ENCODE peak calls at places on chromosomes 11 and 22, in five cellular contexts. O, I, K, H and X are unnamed samples.

GRCh38 chr11:44566952-44567875 is 1.8 kb downstream of the CD82 start:
- DNase-seq in O (no peak), I (no peak), K (no peak), H (no peak), X (peak; percentile 63)

GRCh38 chr11:65576232-65576866 is 496 bp downstream of the EHBP1L1 start:
- DNase-seq in O (no peak), I (no peak), K (no peak), H (no peak), X (no peak)

GRCh38 chr11:94501522-94501921 is 7.7 kb downstream of the ANKRD49 start:
- DNase-seq in O (no peak), I (no peak), K (no peak), H (no peak), X (no peak)

GRCh38 chr11:29962243-29962642 is 54.6 kb downstream of the KCNA4 start:
- DNase-seq in O (no peak), I (no peak), K (no peak), H (no peak), X (no peak)

GRCh38 chr22:24553597-24554315 is 1.2 kb downstream of the GUCD1 start:
- DNase-seq in O (peak; percentile 33), I (peak; percentile 25), K (no peak), H (peak; percentile 7), X (peak; percentile 19)

GRCh38 chr11:117187428-117187798 is 8.9 kb downstream of the SIDT2 start:
- DNase-seq in O (no peak), I (no peak), K (peak; percentile 83), H (no peak), X (no peak)

GRCh38 chr11:45082744-45083543 is 63.5 kb upstream of the PRDM11 start:
- DNase-seq in O (peak; percentile 58), I (peak; percentile 40), K (no peak), H (no peak), X (no peak)

GRCh38 chr11:129643031-129643721 is 172.5 kb upstream of the TMEM45B start:
- DNase-seq in O (no peak), I (no peak), K (no peak), H (peak; percentile 34), X (no peak)

GRCh38 chr11:111393096-111393495 is 14.0 kb upstream of the POU2AF1 start:
- DNase-seq in O (no peak), I (no peak), K (no peak), H (no peak), X (no peak)

GRCh38 chr11:2423157-2424025 is 20.9 kb downstream of the TRPM5 start:
- DNase-seq in O (no peak), I (no peak), K (no peak), H (no peak), X (no peak)

GRCh38 chr22:50567721-50568252 is 5.1 kb upstream of the SYCE3 start:
- DNase-seq in O (no peak), I (no peak), K (no peak), H (no peak), X (no peak)

GRCh38 chr11:45260047-45260446 is 26.1 kb downstream of the SYT13 start:
- DNase-seq in O (no peak), I (no peak), K (no peak), H (no peak), X (no peak)

GRCh38 chr22:35703861-35704584 is 13.6 kb upstream of the APOL5 start:
- DNase-seq in O (no peak), I (no peak), K (no peak), H (no peak), X (no peak)

GRCh38 chr11:69425895-69426544 is 55.4 kb upstream of the LINC01488 start:
- DNase-seq in O (no peak), I (no peak), K (no peak), H (no peak), X (no peak)